ENCODE peak calls at places on chromosomes 7 and 10, in nine cellular contexts. One of them, this sample, is unnamed.

GRCh38 chr7:20598479-20599419 is 16.7 kb upstream of the ABCB5 start:
- DNase-seq in dorsolateral prefrontal cortex: no peak
- DNase-seq in SIG-M5: no peak
- DNase-seq in EL: peak; percentile 51
- DNase-seq in H7: peak; percentile 21
- DNase-seq in NCI-H2081: peak; percentile 57
- DNase-seq in germinal center: peak; percentile 33
- DNase-seq in kidney: no peak
- DNase-seq in choroid plexus epithelial cell: peak; percentile 84
- DNase-seq in this sample: no peak

GRCh38 chr10:109898666-109899577 is 24.4 kb downstream of the XPNPEP1 start:
- DNase-seq in H7: no peak
- DNase-seq in SIG-M5: no peak
- DNase-seq in EL: peak; percentile 37
- DNase-seq in dorsolateral prefrontal cortex: no peak
- DNase-seq in NCI-H2081: no peak
- DNase-seq in germinal center: no peak
- DNase-seq in kidney: peak; percentile 83
- DNase-seq in choroid plexus epithelial cell: peak; percentile 53
- DNase-seq in this sample: no peak

GRCh38 chr7:6691609-6692106 is 15.1 kb downstream of the ZNF12 start:
- DNase-seq in H7: no peak
- DNase-seq in choroid plexus epithelial cell: peak; percentile 46
- DNase-seq in EL: no peak
- DNase-seq in germinal center: no peak
- DNase-seq in SIG-M5: no peak
- DNase-seq in kidney: no peak
- DNase-seq in dorsolateral prefrontal cortex: no peak
- DNase-seq in NCI-H2081: no peak
- DNase-seq in this sample: peak; percentile 8

GRCh38 chr10:102422586-102423129 is 2.0 kb downstream of the FBXL15 start:
- DNase-seq in H7: peak; percentile 90
- DNase-seq in NCI-H2081: peak; percentile 49
- DNase-seq in dorsolateral prefrontal cortex: peak; percentile 60
- DNase-seq in germinal center: peak; percentile 48
- DNase-seq in SIG-M5: no peak
- DNase-seq in EL: peak; percentile 71
- DNase-seq in kidney: peak; percentile 91
- DNase-seq in choroid plexus epithelial cell: peak; percentile 78
- DNase-seq in this sample: peak; percentile 87

GRCh38 chr7:22173884-22174573 is 182.9 kb downstream of the RAPGEF5 start:
- DNase-seq in SIG-M5: no peak
- DNase-seq in kidney: no peak
- DNase-seq in germinal center: no peak
- DNase-seq in EL: peak; percentile 2
- DNase-seq in choroid plexus epithelial cell: no peak
- DNase-seq in H7: no peak
- DNase-seq in dorsolateral prefrontal cortex: no peak
- DNase-seq in NCI-H2081: no peak
- DNase-seq in this sample: no peak

GRCh38 chr10:102435529-102436233 is 3.3 kb upstream of the CUEDC2 start:
- DNase-seq in NCI-H2081: no peak
- DNase-seq in H7: peak; percentile 88
- DNase-seq in germinal center: no peak
- DNase-seq in dorsolateral prefrontal cortex: no peak
- DNase-seq in kidney: no peak
- DNase-seq in SIG-M5: no peak
- DNase-seq in EL: peak; percentile 20
- DNase-seq in choroid plexus epithelial cell: peak; percentile 38
- DNase-seq in this sample: peak; percentile 76

GRCh38 chr10:62076872-62077271 is 175.4 kb downstream of the ARID5B start:
- DNase-seq in NCI-H2081: no peak
- DNase-seq in germinal center: no peak
- DNase-seq in kidney: no peak
- DNase-seq in SIG-M5: no peak
- DNase-seq in H7: no peak
- DNase-seq in EL: peak; percentile 87
- DNase-seq in choroid plexus epithelial cell: peak; percentile 89
- DNase-seq in dorsolateral prefrontal cortex: no peak
- DNase-seq in this sample: peak; percentile 12

GRCh38 chr10:67549390-67549789 is 146.6 kb downstream of the CTNNA3 start:
- DNase-seq in SIG-M5: no peak
- DNase-seq in NCI-H2081: no peak
- DNase-seq in EL: peak; percentile 26
- DNase-seq in kidney: no peak
- DNase-seq in choroid plexus epithelial cell: peak; percentile 79
- DNase-seq in germinal center: no peak
- DNase-seq in dorsolateral prefrontal cortex: no peak
- DNase-seq in H7: no peak
- DNase-seq in this sample: no peak

GRCh38 chr10:35416628-35417625 is 80.6 kb downstream of the CCNY start:
- DNase-seq in germinal center: no peak
- DNase-seq in kidney: no peak
- DNase-seq in SIG-M5: no peak
- DNase-seq in EL: no peak
- DNase-seq in choroid plexus epithelial cell: no peak
- DNase-seq in NCI-H2081: peak; percentile 72
- DNase-seq in dorsolateral prefrontal cortex: no peak
- DNase-seq in H7: no peak
- DNase-seq in this sample: no peak

GRCh38 chr10:132713421-132714095 is 72.4 kb downstream of the NKX6-2 start:
- DNase-seq in germinal center: no peak
- DNase-seq in choroid plexus epithelial cell: no peak
- DNase-seq in H7: peak; percentile 82
- DNase-seq in dorsolateral prefrontal cortex: no peak
- DNase-seq in NCI-H2081: no peak
- DNase-seq in EL: no peak
- DNase-seq in SIG-M5: no peak
- DNase-seq in kidney: peak; percentile 68
- DNase-seq in this sample: peak; percentile 30

GRCh38 chr7:117259626-117260025 is 63.2 kb downstream of the WNT2 start:
- DNase-seq in NCI-H2081: no peak
- DNase-seq in kidney: no peak
- DNase-seq in germinal center: no peak
- DNase-seq in choroid plexus epithelial cell: peak; percentile 77
- DNase-seq in SIG-M5: no peak
- DNase-seq in dorsolateral prefrontal cortex: no peak
- DNase-seq in H7: no peak
- DNase-seq in EL: peak; percentile 77
- DNase-seq in this sample: no peak

GRCh38 chr10:120979435-120980315 is 128.5 kb downstream of the WDR11 start:
- DNase-seq in NCI-H2081: no peak
- DNase-seq in H7: peak; percentile 84
- DNase-seq in kidney: peak; percentile 84
- DNase-seq in SIG-M5: no peak
- DNase-seq in choroid plexus epithelial cell: peak; percentile 2
- DNase-seq in dorsolateral prefrontal cortex: peak; percentile 9
- DNase-seq in germinal center: peak; percentile 24
- DNase-seq in EL: no peak
- DNase-seq in this sample: peak; percentile 79

GRCh38 chr7:30771859-30772429 is 727 bp downstream of the MINDY4 start:
- DNase-seq in H7: peak; percentile 48
- DNase-seq in germinal center: peak; percentile 16
- DNase-seq in choroid plexus epithelial cell: no peak
- DNase-seq in dorsolateral prefrontal cortex: no peak
- DNase-seq in SIG-M5: no peak
- DNase-seq in NCI-H2081: no peak
- DNase-seq in kidney: no peak
- DNase-seq in EL: peak; percentile 13
- DNase-seq in this sample: no peak

GRCh38 chr10:111079781-111080180 is 3.0 kb downstream of the ADRA2A start:
- DNase-seq in SIG-M5: no peak
- DNase-seq in H7: peak; percentile 16
- DNase-seq in EL: no peak
- DNase-seq in germinal center: no peak
- DNase-seq in kidney: no peak
- DNase-seq in choroid plexus epithelial cell: no peak
- DNase-seq in NCI-H2081: no peak
- DNase-seq in dorsolateral prefrontal cortex: no peak
- DNase-seq in this sample: no peak

GRCh38 chr7:36806897-36807296 is 82.6 kb upstream of the AOAH start:
- DNase-seq in SIG-M5: no peak
- DNase-seq in NCI-H2081: no peak
- DNase-seq in kidney: no peak
- DNase-seq in germinal center: no peak
- DNase-seq in dorsolateral prefrontal cortex: no peak
- DNase-seq in choroid plexus epithelial cell: no peak
- DNase-seq in EL: no peak
- DNase-seq in H7: no peak
- DNase-seq in this sample: no peak

GRCh38 chr10:4023997-4024396 is 239.0 kb upstream of the KLF6 start:
- DNase-seq in SIG-M5: no peak
- DNase-seq in EL: peak; percentile 17
- DNase-seq in H7: no peak
- DNase-seq in dorsolateral prefrontal cortex: no peak
- DNase-seq in choroid plexus epithelial cell: peak; percentile 26
- DNase-seq in germinal center: no peak
- DNase-seq in kidney: no peak
- DNase-seq in NCI-H2081: no peak
- DNase-seq in this sample: no peak

GRCh38 chr10:32939296-32940111 is 18.5 kb downstream of the ITGB1 start:
- DNase-seq in dorsolateral prefrontal cortex: no peak
- DNase-seq in NCI-H2081: no peak
- DNase-seq in choroid plexus epithelial cell: no peak
- DNase-seq in EL: peak; percentile 58
- DNase-seq in germinal center: no peak
- DNase-seq in kidney: no peak
- DNase-seq in H7: no peak
- DNase-seq in SIG-M5: no peak
- DNase-seq in this sample: no peak

GRCh38 chr7:155470186-155470487 is 12.2 kb downstream of the EN2 start:
- DNase-seq in EL: no peak
- DNase-seq in NCI-H2081: no peak
- DNase-seq in germinal center: no peak
- DNase-seq in choroid plexus epithelial cell: no peak
- DNase-seq in SIG-M5: no peak
- DNase-seq in dorsolateral prefrontal cortex: no peak
- DNase-seq in H7: peak; percentile 13
- DNase-seq in kidney: no peak
- DNase-seq in this sample: no peak

GRCh38 chr7:4794591-4795350 is 19.3 kb downstream of the AP5Z1 start:
- DNase-seq in H7: no peak
- DNase-seq in dorsolateral prefrontal cortex: no peak
- DNase-seq in kidney: no peak
- DNase-seq in germinal center: no peak
- DNase-seq in choroid plexus epithelial cell: no peak
- DNase-seq in NCI-H2081: no peak
- DNase-seq in SIG-M5: no peak
- DNase-seq in EL: no peak
- DNase-seq in this sample: peak; percentile 84

GRCh38 chr10:132176647-132177046 is 10.1 kb upstream of the DPYSL4 start:
- DNase-seq in dorsolateral prefrontal cortex: no peak
- DNase-seq in H7: no peak
- DNase-seq in NCI-H2081: no peak
- DNase-seq in EL: no peak
- DNase-seq in kidney: no peak
- DNase-seq in SIG-M5: no peak
- DNase-seq in choroid plexus epithelial cell: no peak
- DNase-seq in germinal center: no peak
- DNase-seq in this sample: no peak

GRCh38 chr7:107147464-107148214 is 21.2 kb upstream of the HBP1 start:
- DNase-seq in kidney: no peak
- DNase-seq in germinal center: peak; percentile 34
- DNase-seq in SIG-M5: no peak
- DNase-seq in NCI-H2081: peak; percentile 47
- DNase-seq in dorsolateral prefrontal cortex: peak; percentile 21
- DNase-seq in EL: peak; percentile 42
- DNase-seq in choroid plexus epithelial cell: peak; percentile 65
- DNase-seq in H7: peak; percentile 19
- DNase-seq in this sample: no peak

GRCh38 chr7:27920281-27920946 is 180.5 kb downstream of the TAX1BP1 start:
- DNase-seq in kidney: no peak
- DNase-seq in EL: no peak
- DNase-seq in SIG-M5: no peak
- DNase-seq in germinal center: no peak
- DNase-seq in NCI-H2081: no peak
- DNase-seq in dorsolateral prefrontal cortex: no peak
- DNase-seq in choroid plexus epithelial cell: no peak
- DNase-seq in H7: no peak
- DNase-seq in this sample: no peak

GRCh38 chr10:126910196-126910595 is 5.0 kb downstream of the DOCK1 start:
- DNase-seq in H7: no peak
- DNase-seq in choroid plexus epithelial cell: no peak
- DNase-seq in SIG-M5: no peak
- DNase-seq in EL: no peak
- DNase-seq in kidney: no peak
- DNase-seq in dorsolateral prefrontal cortex: no peak
- DNase-seq in germinal center: no peak
- DNase-seq in NCI-H2081: no peak
- DNase-seq in this sample: no peak

GRCh38 chr10:77926566-77927342 is at the start of gene DLG5:
- DNase-seq in choroid plexus epithelial cell: peak; percentile 32
- DNase-seq in EL: peak; percentile 66
- DNase-seq in SIG-M5: no peak
- DNase-seq in H7: peak; percentile 90
- DNase-seq in kidney: peak; percentile 92
- DNase-seq in dorsolateral prefrontal cortex: peak; percentile 51
- DNase-seq in NCI-H2081: no peak
- DNase-seq in germinal center: peak; percentile 29
- DNase-seq in this sample: peak; percentile 33

GRCh38 chr10:100327007-100327700 is 2.9 kb downstream of the PKD2L1 start:
- DNase-seq in H7: no peak
- DNase-seq in dorsolateral prefrontal cortex: no peak
- DNase-seq in EL: no peak
- DNase-seq in germinal center: peak; percentile 70
- DNase-seq in NCI-H2081: no peak
- DNase-seq in kidney: no peak
- DNase-seq in SIG-M5: peak; percentile 38
- DNase-seq in choroid plexus epithelial cell: no peak
- DNase-seq in this sample: no peak

GRCh38 chr7:2209961-2210323 is 22.8 kb downstream of the MAD1L1 start:
- DNase-seq in SIG-M5: no peak
- DNase-seq in NCI-H2081: no peak
- DNase-seq in choroid plexus epithelial cell: no peak
- DNase-seq in germinal center: no peak
- DNase-seq in dorsolateral prefrontal cortex: no peak
- DNase-seq in H7: no peak
- DNase-seq in EL: no peak
- DNase-seq in kidney: peak; percentile 19
- DNase-seq in this sample: no peak

GRCh38 chr10:68362590-68362989 is 29.9 kb upstream of the PBLD start:
- DNase-seq in SIG-M5: no peak
- DNase-seq in NCI-H2081: no peak
- DNase-seq in choroid plexus epithelial cell: no peak
- DNase-seq in dorsolateral prefrontal cortex: no peak
- DNase-seq in kidney: no peak
- DNase-seq in H7: no peak
- DNase-seq in EL: no peak
- DNase-seq in germinal center: peak; percentile 8
- DNase-seq in this sample: no peak

GRCh38 chr7:155329225-155329624 is 31.5 kb downstream of the INSIG1 start:
- DNase-seq in SIG-M5: no peak
- DNase-seq in kidney: no peak
- DNase-seq in H7: no peak
- DNase-seq in germinal center: no peak
- DNase-seq in EL: no peak
- DNase-seq in dorsolateral prefrontal cortex: no peak
- DNase-seq in NCI-H2081: no peak
- DNase-seq in choroid plexus epithelial cell: no peak
- DNase-seq in this sample: no peak

GRCh38 chr7:90625562-90625961 is 29.4 kb downstream of the CDK14 start:
- DNase-seq in SIG-M5: no peak
- DNase-seq in germinal center: no peak
- DNase-seq in EL: peak; percentile 76
- DNase-seq in H7: peak; percentile 15
- DNase-seq in choroid plexus epithelial cell: peak; percentile 71
- DNase-seq in NCI-H2081: no peak
- DNase-seq in dorsolateral prefrontal cortex: no peak
- DNase-seq in kidney: peak; percentile 61
- DNase-seq in this sample: peak; percentile 63

GRCh38 chr7:73681031-73681430 is 2.2 kb downstream of the DNAJC30 start:
- DNase-seq in kidney: no peak
- DNase-seq in NCI-H2081: no peak
- DNase-seq in choroid plexus epithelial cell: peak; percentile 43
- DNase-seq in germinal center: no peak
- DNase-seq in SIG-M5: no peak
- DNase-seq in dorsolateral prefrontal cortex: no peak
- DNase-seq in EL: peak; percentile 47
- DNase-seq in H7: no peak
- DNase-seq in this sample: no peak

GRCh38 chr7:98119257-98119918 is 12.7 kb downstream of the LMTK2 start:
- DNase-seq in H7: no peak
- DNase-seq in kidney: no peak
- DNase-seq in EL: peak; percentile 80
- DNase-seq in germinal center: no peak
- DNase-seq in NCI-H2081: peak; percentile 13
- DNase-seq in choroid plexus epithelial cell: peak; percentile 89
- DNase-seq in dorsolateral prefrontal cortex: no peak
- DNase-seq in SIG-M5: no peak
- DNase-seq in this sample: no peak